ENCODE peak calls at places on chromosomes 11 and 22, in eight cellular contexts. K, H, D, Y, U, F, E and G are unnamed samples.

GRCh38 chr11:17558025-17558780 is 11.1 kb downstream of the OTOG start:
- DNase-seq in K (no peak), H (no peak), D (no peak), Y (no peak), U (no peak), F (no peak), E (no peak), G (no peak)

GRCh38 chr11:3121931-3122774 is 43.0 kb downstream of the OSBPL5 start:
- DNase-seq in K (no peak), H (peak), D (no peak), Y (no peak), U (no peak), F (no peak), E (no peak), G (no peak)

GRCh38 chr11:47327025-47327424 is 25.5 kb downstream of the MYBPC3 start:
- DNase-seq in K (no peak), H (no peak), D (no peak), Y (no peak), U (no peak), F (no peak), E (no peak), G (no peak)

GRCh38 chr11:80733776-80734175 is 1292.9 kb upstream of the TENM4 start:
- DNase-seq in K (no peak), H (no peak), D (no peak), Y (no peak), U (no peak), F (no peak), E (no peak), G (no peak)

GRCh38 chr11:123211981-123212380 is 16.9 kb upstream of the CLMP start:
- DNase-seq in K (no peak), H (no peak), D (no peak), Y (no peak), U (no peak), F (no peak), E (no peak), G (no peak)

GRCh38 chr11:105357764-105358163 is 218.2 kb upstream of the CARD18 start:
- DNase-seq in K (peak), H (peak), D (no peak), Y (no peak), U (no peak), F (no peak), E (no peak), G (no peak)

GRCh38 chr22:50622723-50623327 is 5.1 kb downstream of the ARSA start:
- DNase-seq in K (no peak), H (no peak), D (no peak), Y (no peak), U (no peak), F (no peak), E (no peak), G (no peak)

GRCh38 chr11:68998390-68998911 is 14.6 kb downstream of the MRGPRF start:
- DNase-seq in K (no peak), H (no peak), D (no peak), Y (no peak), U (no peak), F (no peak), E (peak), G (no peak)

GRCh38 chr22:49826603-49827306 is 918 bp downstream of the BRD1 start:
- DNase-seq in K (no peak), H (no peak), D (peak), Y (no peak), U (peak), F (peak), E (no peak), G (peak)

GRCh38 chr11:15108592-15109130 is 6.1 kb upstream of the INSC start:
- DNase-seq in K (no peak), H (no peak), D (no peak), Y (no peak), U (no peak), F (no peak), E (no peak), G (no peak)

GRCh38 chr22:22178992-22179391 is 65.6 kb upstream of the VPREB1 start:
- DNase-seq in K (no peak), H (no peak), D (no peak), Y (no peak), U (no peak), F (no peak), E (no peak), G (no peak)

GRCh38 chr22:33575041-33575440 is 345.2 kb downstream of the LARGE1 start:
- DNase-seq in K (no peak), H (no peak), D (no peak), Y (no peak), U (no peak), F (no peak), E (no peak), G (no peak)

GRCh38 chr22:42872821-42873220 is 15.7 kb upstream of the ARFGAP3 start:
- DNase-seq in K (no peak), H (no peak), D (no peak), Y (no peak), U (no peak), F (no peak), E (no peak), G (no peak)

GRCh38 chr11:122900803-122901202 is 18.2 kb downstream of the JHY start:
- DNase-seq in K (no peak), H (no peak), D (no peak), Y (no peak), U (no peak), F (no peak), E (no peak), G (no peak)

GRCh38 chr11:111736191-111736590 is 30.0 kb downstream of the PPP2R1B start:
- DNase-seq in K (peak), H (no peak), D (peak), Y (no peak), U (no peak), F (no peak), E (no peak), G (no peak)

GRCh38 chr11:34158661-34159060 is 53.2 kb downstream of the NAT10 start:
- DNase-seq in K (no peak), H (no peak), D (no peak), Y (no peak), U (no peak), F (no peak), E (no peak), G (no peak)

GRCh38 chr22:38479096-38479840 is 11.4 kb downstream of the KDELR3 start:
- DNase-seq in K (peak), H (no peak), D (no peak), Y (no peak), U (no peak), F (no peak), E (no peak), G (no peak)

GRCh38 chr11:73381589-73381988 is 5.4 kb downstream of the RELT start:
- DNase-seq in K (no peak), H (no peak), D (no peak), Y (no peak), U (no peak), F (no peak), E (no peak), G (no peak)

GRCh38 chr11:13030857-13031256 is 21.7 kb downstream of the RASSF10 start:
- DNase-seq in K (no peak), H (no peak), D (no peak), Y (peak), U (no peak), F (no peak), E (no peak), G (no peak)

GRCh38 chr11:111361082-111361801 is 17.8 kb downstream of the POU2AF1 start:
- DNase-seq in K (no peak), H (no peak), D (no peak), Y (no peak), U (no peak), F (no peak), E (no peak), G (no peak)

GRCh38 chr11:12126352-12127019 is 16.1 kb downstream of the MICAL2 start:
- DNase-seq in K (peak), H (no peak), D (peak), Y (peak), U (no peak), F (no peak), E (no peak), G (no peak)

GRCh38 chr11:61855939-61856730 is 28.0 kb downstream of the FADS2 start:
- DNase-seq in K (no peak), H (no peak), D (no peak), Y (no peak), U (no peak), F (no peak), E (no peak), G (no peak)

GRCh38 chr11:36431429-36432092 is 78.5 kb downstream of the TRAF6 start:
- DNase-seq in K (peak), H (no peak), D (peak), Y (peak), U (no peak), F (peak), E (peak), G (no peak)

GRCh38 chr11:35116762-35117588 is 22.0 kb upstream of the CD44 start:
- DNase-seq in K (no peak), H (no peak), D (no peak), Y (no peak), U (no peak), F (no peak), E (no peak), G (no peak)

GRCh38 chr11:86508604-86509471 is 134.2 kb downstream of the CCDC81 start:
- DNase-seq in K (peak), H (no peak), D (peak), Y (no peak), U (no peak), F (no peak), E (no peak), G (no peak)

GRCh38 chr22:43476341-43476740 is 64.5 kb downstream of the MPPED1 start:
- DNase-seq in K (no peak), H (no peak), D (no peak), Y (no peak), U (no peak), F (no peak), E (no peak), G (no peak)

GRCh38 chr22:35688913-35689675 is 28.6 kb upstream of the APOL5 start:
- DNase-seq in K (no peak), H (no peak), D (peak), Y (no peak), U (no peak), F (no peak), E (no peak), G (no peak)